ENCODE peak calls at places on chromosome 9, in ten cellular contexts. One of them, this sample, is unnamed.

GRCh38 chr9:98791147-98792095 is 4.9 kb downstream of the ANKS6 start:
- DNase-seq in CD4-positive, alpha-beta T cell: peak
- DNase-seq in body of pancreas: peak
- DNase-seq in OCI-LY7: peak
- DNase-seq in neural progenitor cell: peak
- DNase-seq in CD8-positive, alpha-beta T cell: peak
- DNase-seq in H9: peak
- DNase-seq in esophagus squamous epithelium: peak
- DNase-seq in heart left ventricle: peak
- DNase-seq in uterus: peak
- DNase-seq in this sample: peak

GRCh38 chr9:111994831-111995458 is 98.3 kb downstream of the UGCG start:
- DNase-seq in esophagus squamous epithelium: no peak
- DNase-seq in H9: no peak
- DNase-seq in body of pancreas: no peak
- DNase-seq in OCI-LY7: no peak
- DNase-seq in CD4-positive, alpha-beta T cell: no peak
- DNase-seq in uterus: no peak
- DNase-seq in heart left ventricle: no peak
- DNase-seq in CD8-positive, alpha-beta T cell: no peak
- DNase-seq in neural progenitor cell: no peak
- DNase-seq in this sample: no peak

GRCh38 chr9:130698514-130698913 is 4.9 kb downstream of the EXOSC2 start:
- DNase-seq in uterus: no peak
- DNase-seq in OCI-LY7: no peak
- DNase-seq in CD8-positive, alpha-beta T cell: no peak
- DNase-seq in H9: no peak
- DNase-seq in neural progenitor cell: no peak
- DNase-seq in esophagus squamous epithelium: no peak
- DNase-seq in heart left ventricle: no peak
- DNase-seq in body of pancreas: no peak
- DNase-seq in CD4-positive, alpha-beta T cell: no peak
- DNase-seq in this sample: no peak

GRCh38 chr9:82560457-82560904 is 502.5 kb downstream of the RASEF start:
- DNase-seq in uterus: no peak
- DNase-seq in body of pancreas: peak
- DNase-seq in neural progenitor cell: no peak
- DNase-seq in OCI-LY7: no peak
- DNase-seq in CD8-positive, alpha-beta T cell: no peak
- DNase-seq in CD4-positive, alpha-beta T cell: no peak
- DNase-seq in esophagus squamous epithelium: no peak
- DNase-seq in H9: no peak
- DNase-seq in heart left ventricle: no peak
- DNase-seq in this sample: no peak

GRCh38 chr9:87853843-87854242 is 28.8 kb upstream of the SPATA31E1 start:
- DNase-seq in neural progenitor cell: peak
- DNase-seq in esophagus squamous epithelium: no peak
- DNase-seq in heart left ventricle: no peak
- DNase-seq in H9: no peak
- DNase-seq in uterus: no peak
- DNase-seq in CD4-positive, alpha-beta T cell: no peak
- DNase-seq in OCI-LY7: no peak
- DNase-seq in body of pancreas: no peak
- DNase-seq in CD8-positive, alpha-beta T cell: no peak
- DNase-seq in this sample: no peak

GRCh38 chr9:127218818-127219217 is 45.8 kb upstream of the GARNL3 start:
- DNase-seq in H9: no peak
- DNase-seq in body of pancreas: no peak
- DNase-seq in CD8-positive, alpha-beta T cell: no peak
- DNase-seq in neural progenitor cell: no peak
- DNase-seq in heart left ventricle: no peak
- DNase-seq in OCI-LY7: no peak
- DNase-seq in esophagus squamous epithelium: no peak
- DNase-seq in uterus: no peak
- DNase-seq in CD4-positive, alpha-beta T cell: no peak
- DNase-seq in this sample: no peak

GRCh38 chr9:10003047-10003446 is 609.8 kb downstream of the PTPRD start:
- DNase-seq in CD8-positive, alpha-beta T cell: no peak
- DNase-seq in H9: no peak
- DNase-seq in CD4-positive, alpha-beta T cell: no peak
- DNase-seq in uterus: no peak
- DNase-seq in body of pancreas: no peak
- DNase-seq in heart left ventricle: no peak
- DNase-seq in esophagus squamous epithelium: no peak
- DNase-seq in OCI-LY7: no peak
- DNase-seq in neural progenitor cell: no peak
- DNase-seq in this sample: no peak

GRCh38 chr9:129910628-129911567 is 75.6 kb downstream of the USP20 start:
- DNase-seq in CD4-positive, alpha-beta T cell: no peak
- DNase-seq in CD8-positive, alpha-beta T cell: no peak
- DNase-seq in neural progenitor cell: no peak
- DNase-seq in OCI-LY7: no peak
- DNase-seq in uterus: no peak
- DNase-seq in H9: no peak
- DNase-seq in heart left ventricle: no peak
- DNase-seq in body of pancreas: no peak
- DNase-seq in esophagus squamous epithelium: no peak
- DNase-seq in this sample: peak

GRCh38 chr9:132006657-132007370 is 72.9 kb downstream of the MED27 start:
- DNase-seq in H9: no peak
- DNase-seq in CD4-positive, alpha-beta T cell: no peak
- DNase-seq in uterus: no peak
- DNase-seq in heart left ventricle: no peak
- DNase-seq in esophagus squamous epithelium: no peak
- DNase-seq in CD8-positive, alpha-beta T cell: no peak
- DNase-seq in OCI-LY7: no peak
- DNase-seq in neural progenitor cell: no peak
- DNase-seq in body of pancreas: no peak
- DNase-seq in this sample: no peak

GRCh38 chr9:107674252-107674936 is 184.8 kb upstream of the KLF4 start:
- DNase-seq in neural progenitor cell: no peak
- DNase-seq in OCI-LY7: no peak
- DNase-seq in H9: peak
- DNase-seq in CD4-positive, alpha-beta T cell: no peak
- DNase-seq in esophagus squamous epithelium: no peak
- DNase-seq in body of pancreas: no peak
- DNase-seq in uterus: no peak
- DNase-seq in CD8-positive, alpha-beta T cell: no peak
- DNase-seq in heart left ventricle: no peak
- DNase-seq in this sample: no peak

GRCh38 chr9:14554866-14555265 is 138.4 kb downstream of the ZDHHC21 start:
- DNase-seq in H9: no peak
- DNase-seq in CD8-positive, alpha-beta T cell: no peak
- DNase-seq in uterus: no peak
- DNase-seq in OCI-LY7: no peak
- DNase-seq in CD4-positive, alpha-beta T cell: no peak
- DNase-seq in heart left ventricle: no peak
- DNase-seq in body of pancreas: no peak
- DNase-seq in neural progenitor cell: no peak
- DNase-seq in esophagus squamous epithelium: no peak
- DNase-seq in this sample: no peak

GRCh38 chr9:73219985-73220626 is 68.4 kb downstream of the ANXA1 start:
- DNase-seq in CD4-positive, alpha-beta T cell: no peak
- DNase-seq in uterus: no peak
- DNase-seq in body of pancreas: no peak
- DNase-seq in neural progenitor cell: no peak
- DNase-seq in esophagus squamous epithelium: no peak
- DNase-seq in CD8-positive, alpha-beta T cell: no peak
- DNase-seq in heart left ventricle: no peak
- DNase-seq in OCI-LY7: no peak
- DNase-seq in H9: no peak
- DNase-seq in this sample: no peak

GRCh38 chr9:94588681-94589080 is 4.9 kb downstream of the FBP2 start:
- DNase-seq in neural progenitor cell: no peak
- DNase-seq in H9: no peak
- DNase-seq in CD4-positive, alpha-beta T cell: no peak
- DNase-seq in uterus: no peak
- DNase-seq in CD8-positive, alpha-beta T cell: no peak
- DNase-seq in heart left ventricle: no peak
- DNase-seq in OCI-LY7: no peak
- DNase-seq in esophagus squamous epithelium: no peak
- DNase-seq in body of pancreas: no peak
- DNase-seq in this sample: peak

GRCh38 chr9:109166771-109167601 is at the start of gene FRRS1L:
- DNase-seq in heart left ventricle: no peak
- DNase-seq in body of pancreas: no peak
- DNase-seq in CD4-positive, alpha-beta T cell: no peak
- DNase-seq in neural progenitor cell: peak
- DNase-seq in esophagus squamous epithelium: no peak
- DNase-seq in uterus: no peak
- DNase-seq in OCI-LY7: no peak
- DNase-seq in H9: peak
- DNase-seq in CD8-positive, alpha-beta T cell: no peak
- DNase-seq in this sample: no peak

GRCh38 chr9:274101-274500 is 59.4 kb downstream of the DOCK8 start:
- DNase-seq in esophagus squamous epithelium: no peak
- DNase-seq in body of pancreas: no peak
- DNase-seq in heart left ventricle: no peak
- DNase-seq in uterus: no peak
- DNase-seq in H9: no peak
- DNase-seq in CD4-positive, alpha-beta T cell: no peak
- DNase-seq in CD8-positive, alpha-beta T cell: no peak
- DNase-seq in neural progenitor cell: no peak
- DNase-seq in OCI-LY7: peak
- DNase-seq in this sample: no peak
- H3K27ac ChIP-seq in esophagus squamous epithelium: peak
- H3K27ac ChIP-seq in body of pancreas: no peak
- H3K27ac ChIP-seq in heart left ventricle: no peak
- H3K27ac ChIP-seq in uterus: no peak
- H3K27ac ChIP-seq in H9: no peak
- H3K27ac ChIP-seq in CD4-positive, alpha-beta T cell: peak
- H3K27ac ChIP-seq in CD8-positive, alpha-beta T cell: peak
- H3K27ac ChIP-seq in neural progenitor cell: no peak
- H3K27ac ChIP-seq in OCI-LY7: peak
- H3K27ac ChIP-seq in this sample: no peak

GRCh38 chr9:135077497-135078200 is 9.8 kb upstream of the OLFM1 start:
- DNase-seq in uterus: peak
- DNase-seq in CD8-positive, alpha-beta T cell: no peak
- DNase-seq in CD4-positive, alpha-beta T cell: no peak
- DNase-seq in neural progenitor cell: peak
- DNase-seq in esophagus squamous epithelium: no peak
- DNase-seq in OCI-LY7: no peak
- DNase-seq in H9: peak
- DNase-seq in heart left ventricle: peak
- DNase-seq in body of pancreas: no peak
- DNase-seq in this sample: peak
- H3K27ac ChIP-seq in uterus: no peak
- H3K27ac ChIP-seq in CD8-positive, alpha-beta T cell: no peak
- H3K27ac ChIP-seq in CD4-positive, alpha-beta T cell: no peak
- H3K27ac ChIP-seq in neural progenitor cell: no peak
- H3K27ac ChIP-seq in esophagus squamous epithelium: no peak
- H3K27ac ChIP-seq in OCI-LY7: no peak
- H3K27ac ChIP-seq in H9: no peak
- H3K27ac ChIP-seq in heart left ventricle: no peak
- H3K27ac ChIP-seq in body of pancreas: no peak
- H3K27ac ChIP-seq in this sample: no peak

DNA sequence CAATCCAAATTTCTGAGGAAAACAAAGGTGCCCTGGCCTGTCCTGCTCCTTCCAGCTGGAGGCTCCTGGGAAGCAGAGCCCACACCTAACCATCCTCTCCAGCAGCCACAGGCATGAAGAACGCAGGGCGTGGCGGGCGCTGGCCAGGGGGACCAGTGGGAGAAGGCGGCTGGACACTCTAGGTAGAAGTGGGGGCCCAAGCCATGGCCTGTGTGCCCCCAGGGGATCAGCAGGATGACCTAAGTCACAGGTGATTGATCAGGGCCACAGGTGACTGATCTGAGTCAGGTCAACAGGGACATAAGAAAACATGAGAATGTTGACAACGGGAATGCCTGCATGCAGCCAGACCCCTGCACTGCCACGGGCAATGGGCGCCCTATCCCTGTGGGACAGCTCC is 3.4 kb downstream of the QSOX2 start:
- DNase-seq in body of pancreas: no peak
- DNase-seq in heart left ventricle: no peak
- DNase-seq in OCI-LY7: no peak
- DNase-seq in CD8-positive, alpha-beta T cell: no peak
- DNase-seq in CD4-positive, alpha-beta T cell: no peak
- DNase-seq in uterus: no peak
- DNase-seq in esophagus squamous epithelium: no peak
- DNase-seq in H9: no peak
- DNase-seq in neural progenitor cell: no peak
- DNase-seq in this sample: no peak
- H3K27ac ChIP-seq in body of pancreas: no peak
- H3K27ac ChIP-seq in heart left ventricle: no peak
- H3K27ac ChIP-seq in OCI-LY7: peak
- H3K27ac ChIP-seq in CD8-positive, alpha-beta T cell: no peak
- H3K27ac ChIP-seq in CD4-positive, alpha-beta T cell: no peak
- H3K27ac ChIP-seq in uterus: no peak
- H3K27ac ChIP-seq in esophagus squamous epithelium: no peak
- H3K27ac ChIP-seq in H9: no peak
- H3K27ac ChIP-seq in neural progenitor cell: no peak
- H3K27ac ChIP-seq in this sample: no peak

GRCh38 chr9:34648673-34649072 is 2.2 kb downstream of the GALT start:
- DNase-seq in uterus: no peak
- DNase-seq in neural progenitor cell: no peak
- DNase-seq in OCI-LY7: no peak
- DNase-seq in H9: no peak
- DNase-seq in body of pancreas: no peak
- DNase-seq in CD8-positive, alpha-beta T cell: no peak
- DNase-seq in esophagus squamous epithelium: no peak
- DNase-seq in CD4-positive, alpha-beta T cell: no peak
- DNase-seq in heart left ventricle: no peak
- DNase-seq in this sample: no peak

GRCh38 chr9:34647084-34647403 is 569 bp downstream of the GALT start:
- DNase-seq in H9: no peak
- DNase-seq in CD4-positive, alpha-beta T cell: no peak
- DNase-seq in esophagus squamous epithelium: no peak
- DNase-seq in body of pancreas: no peak
- DNase-seq in neural progenitor cell: no peak
- DNase-seq in OCI-LY7: no peak
- DNase-seq in heart left ventricle: no peak
- DNase-seq in CD8-positive, alpha-beta T cell: no peak
- DNase-seq in uterus: no peak
- DNase-seq in this sample: no peak

GRCh38 chr9:34644766-34645314 is 1.6 kb upstream of the GALT start:
- DNase-seq in CD4-positive, alpha-beta T cell: no peak
- DNase-seq in OCI-LY7: no peak
- DNase-seq in esophagus squamous epithelium: no peak
- DNase-seq in heart left ventricle: no peak
- DNase-seq in neural progenitor cell: no peak
- DNase-seq in uterus: no peak
- DNase-seq in CD8-positive, alpha-beta T cell: no peak
- DNase-seq in body of pancreas: no peak
- DNase-seq in H9: no peak
- DNase-seq in this sample: no peak

GRCh38 chr9:34646211-34647083 is at the start of gene GALT:
- DNase-seq in H9: peak
- DNase-seq in heart left ventricle: peak
- DNase-seq in esophagus squamous epithelium: peak
- DNase-seq in uterus: peak
- DNase-seq in CD4-positive, alpha-beta T cell: peak
- DNase-seq in OCI-LY7: peak
- DNase-seq in CD8-positive, alpha-beta T cell: peak
- DNase-seq in neural progenitor cell: peak
- DNase-seq in body of pancreas: peak
- DNase-seq in this sample: peak

DNA sequence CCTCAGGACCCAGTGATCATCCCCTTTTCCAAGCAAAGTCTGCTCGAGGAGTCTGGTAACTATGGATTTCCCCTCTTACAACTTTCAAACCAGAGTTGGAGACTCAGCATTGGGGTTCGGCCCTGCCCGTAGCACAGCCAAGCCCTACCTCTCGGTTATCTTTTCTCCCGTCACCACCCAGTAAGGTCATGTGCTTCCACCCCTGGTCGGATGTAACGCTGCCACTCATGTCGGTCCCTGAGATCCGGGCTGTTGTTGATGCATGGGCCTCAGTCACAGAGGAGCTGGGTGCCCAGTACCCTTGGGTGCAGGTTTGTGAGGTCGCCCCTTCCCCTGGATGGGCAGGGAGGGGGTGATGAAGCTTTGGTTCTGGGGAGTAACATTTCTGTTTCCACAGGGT is 1.2 kb downstream of the GALT start:
- DNase-seq in H9: no peak
- DNase-seq in body of pancreas: no peak
- DNase-seq in OCI-LY7: no peak
- DNase-seq in CD8-positive, alpha-beta T cell: no peak
- DNase-seq in uterus: no peak
- DNase-seq in neural progenitor cell: no peak
- DNase-seq in esophagus squamous epithelium: no peak
- DNase-seq in heart left ventricle: no peak
- DNase-seq in CD4-positive, alpha-beta T cell: no peak
- DNase-seq in this sample: no peak
- H3K27ac ChIP-seq in H9: no peak
- H3K27ac ChIP-seq in body of pancreas: no peak
- H3K27ac ChIP-seq in OCI-LY7: no peak
- H3K27ac ChIP-seq in CD8-positive, alpha-beta T cell: peak
- H3K27ac ChIP-seq in uterus: peak
- H3K27ac ChIP-seq in neural progenitor cell: no peak
- H3K27ac ChIP-seq in esophagus squamous epithelium: peak
- H3K27ac ChIP-seq in heart left ventricle: peak
- H3K27ac ChIP-seq in CD4-positive, alpha-beta T cell: peak
- H3K27ac ChIP-seq in this sample: peak

This sample was measured in coronary artery.